ENCODE peak calls at places on chromosomes 1 and 21, in eight cellular contexts. T is left colon, W is NCI-H2081, E is NAMALWA, G is HTR-8/SVneo, C is activated T-cell treated with anti-CD3 and anti-CD28 coated beads for 1 hour, Y is sciatic nerve, Z is ovary. A is an unnamed sample.

GRCh38 chr1:23100074-23100748 is 68.4 kb downstream of the LUZP1 start:
- DNase-seq in C (no peak), Y (no peak), E (no peak), W (no peak), T (no peak), G (peak; percentile 67), Z (no peak), A (no peak)

GRCh38 chr1:29050141-29050540 is 73.6 kb downstream of the TMEM200B start:
- DNase-seq in W (no peak), T (no peak), G (peak; percentile 6), Z (no peak), C (no peak), E (no peak), Y (no peak), A (no peak)

GRCh38 chr1:169266133-169266532 is 101.5 kb downstream of the NME7 start:
- DNase-seq in Z (no peak), C (no peak), Y (no peak), W (no peak), T (no peak), G (no peak), E (no peak), A (no peak)

GRCh38 chr21:29105218-29105617 is 25.2 kb upstream of the MAP3K7CL start:
- DNase-seq in G (peak; percentile 40), Z (no peak), Y (no peak), T (no peak), E (no peak), W (no peak), C (no peak), A (no peak)

GRCh38 chr1:224454337-224455055 is 19.9 kb upstream of the WDR26 start:
- DNase-seq in T (peak; percentile 36), W (no peak), C (no peak), Z (no peak), Y (no peak), G (no peak), E (no peak), A (peak; percentile 82)

GRCh38 chr1:219988387-219988786 is 57.9 kb downstream of the EPRS1 start:
- DNase-seq in Z (no peak), E (peak; percentile 12), C (no peak), W (no peak), T (no peak), G (no peak), Y (no peak), A (no peak)

GRCh38 chr1:106846656-106847055 is 209.8 kb upstream of the PRMT6 start:
- DNase-seq in W (no peak), G (no peak), Z (no peak), E (no peak), C (no peak), Y (no peak), T (no peak), A (no peak)

GRCh38 chr1:180720753-180721152 is 88.9 kb downstream of the XPR1 start:
- DNase-seq in C (no peak), Z (no peak), E (no peak), G (no peak), Y (no peak), W (no peak), T (no peak), A (no peak)

GRCh38 chr21:43653626-43654025 is 5.7 kb downstream of the HSF2BP start:
- DNase-seq in G (no peak), Y (no peak), W (no peak), T (no peak), E (no peak), Z (no peak), C (no peak), A (no peak)

GRCh38 chr1:161885013-161885412 is 118.9 kb downstream of the ATF6 start:
- DNase-seq in Y (peak; percentile 56), Z (no peak), T (no peak), G (peak; percentile 2), C (no peak), E (no peak), W (no peak), A (peak; percentile 58)

A was measured in LNCaP clone FGC.